ENCODE peak calls at places on chromosomes 4 and X, in five cellular contexts. One of them, this sample, is unnamed.

GRCh38 chr4:138893991-138894390 is 121.6 kb upstream of the NOCT start:
- DNase-seq in left colon: no peak
- DNase-seq in neural progenitor cell: no peak
- DNase-seq in kidney glomerular epithelial cell: no peak
- DNase-seq in left lobe of liver: no peak
- DNase-seq in this sample: no peak

GRCh38 chr4:8459867-8460453 is 19.4 kb downstream of the TRMT44 start:
- DNase-seq in left lobe of liver: no peak
- DNase-seq in neural progenitor cell: no peak
- DNase-seq in left colon: no peak
- DNase-seq in kidney glomerular epithelial cell: no peak
- DNase-seq in this sample: no peak

GRCh38 chr4:15451866-15452765 is 17.6 kb upstream of the CC2D2A start:
- DNase-seq in left lobe of liver: no peak
- DNase-seq in kidney glomerular epithelial cell: peak; percentile 88
- DNase-seq in neural progenitor cell: peak; percentile 23
- DNase-seq in left colon: no peak
- DNase-seq in this sample: peak; percentile 94

GRCh38 chr4:76987153-76987562 is 37.6 kb downstream of the SEPTIN11 start:
- DNase-seq in left colon: no peak
- DNase-seq in kidney glomerular epithelial cell: no peak
- DNase-seq in neural progenitor cell: no peak
- DNase-seq in left lobe of liver: no peak
- DNase-seq in this sample: peak; percentile 96

GRCh38 chr4:183571350-183572076 is 66.7 kb downstream of the ING2 start:
- DNase-seq in left lobe of liver: no peak
- DNase-seq in neural progenitor cell: no peak
- DNase-seq in left colon: peak; percentile 30
- DNase-seq in kidney glomerular epithelial cell: peak; percentile 17
- DNase-seq in this sample: peak; percentile 54

GRCh38 chr4:140227286-140227685 is 73.3 kb upstream of the MAML3 start:
- DNase-seq in left lobe of liver: no peak
- DNase-seq in neural progenitor cell: no peak
- DNase-seq in kidney glomerular epithelial cell: no peak
- DNase-seq in left colon: no peak
- DNase-seq in this sample: no peak

GRCh38 chrX:13763489-13763888 is 28.9 kb downstream of the OFD1 start:
- DNase-seq in kidney glomerular epithelial cell: no peak
- DNase-seq in left colon: no peak
- DNase-seq in left lobe of liver: no peak
- DNase-seq in neural progenitor cell: peak; percentile 25
- DNase-seq in this sample: peak; percentile 4

GRCh38 chrX:29071525-29071924 is 484.3 kb downstream of the IL1RAPL1 start:
- DNase-seq in left colon: no peak
- DNase-seq in left lobe of liver: no peak
- DNase-seq in kidney glomerular epithelial cell: no peak
- DNase-seq in neural progenitor cell: no peak
- DNase-seq in this sample: no peak

GRCh38 chr4:131302108-131302507 is 1847.0 kb upstream of the PCDH10 start:
- DNase-seq in left colon: no peak
- DNase-seq in left lobe of liver: no peak
- DNase-seq in kidney glomerular epithelial cell: no peak
- DNase-seq in neural progenitor cell: peak; percentile 13
- DNase-seq in this sample: no peak

GRCh38 chr4:188341428-188341827 is 202.2 kb downstream of the TRIML1 start:
- DNase-seq in left lobe of liver: no peak
- DNase-seq in neural progenitor cell: no peak
- DNase-seq in left colon: no peak
- DNase-seq in kidney glomerular epithelial cell: no peak
- DNase-seq in this sample: no peak

GRCh38 chr4:40918330-40918729 is 168.6 kb downstream of the NSUN7 start:
- DNase-seq in left lobe of liver: peak; percentile 88
- DNase-seq in neural progenitor cell: no peak
- DNase-seq in left colon: no peak
- DNase-seq in kidney glomerular epithelial cell: no peak
- DNase-seq in this sample: peak; percentile 57